ENCODE peak calls at places on chromosomes 13 and 19, in ten cellular contexts. Z is CD4-positive, alpha-beta memory T cell; J is Jurkat, Clone E6-1; A is HS-5; K is epithelial cell of esophagus; G is IMR-90; Y is cardiac septum; T is stimulated activated CD4-positive, alpha-beta T cell treated with anti-CD3 and anti-CD28 coated beads, Interleukin-4, amount 100 ng/mL, for 24 hours; V is central memory CD4-positive, alpha-beta T cell; E is K562. I is an unnamed sample.

GRCh38 chr13:30334663-30335386 is 27.5 kb upstream of the KATNAL1 start:
- DNase-seq in Z (peak), J (peak), A (no peak), K (peak), G (peak), Y (no peak), T (no peak), V (peak), E (peak), I (no peak)

GRCh38 chr19:30884146-30884812 is 465.0 kb downstream of the TSHZ3 start:
- DNase-seq in Z (no peak), J (no peak), A (no peak), K (no peak), G (no peak), Y (no peak), T (no peak), V (no peak), E (no peak), I (no peak)

GRCh38 chr13:81207221-81207620 is 866.3 kb upstream of the SPRY2 start:
- DNase-seq in Z (no peak), J (no peak), A (no peak), K (no peak), G (no peak), Y (no peak), T (no peak), V (no peak), E (no peak), I (no peak)

GRCh38 chr19:52007805-52008557 is at the start of gene ZNF615:
- DNase-seq in Z (peak), J (no peak), A (peak), K (peak), G (peak), Y (peak), T (peak), V (peak), E (peak), I (peak)

GRCh38 chr13:75251188-75251587 is 230.8 kb downstream of the TBC1D4 start:
- DNase-seq in Z (no peak), J (no peak), A (no peak), K (no peak), G (no peak), Y (no peak), T (no peak), V (no peak), E (no peak), I (no peak)

GRCh38 chr13:40217675-40218074 is 448.8 kb downstream of the FOXO1 start:
- DNase-seq in Z (no peak), J (no peak), A (no peak), K (no peak), G (no peak), Y (no peak), T (no peak), V (no peak), E (no peak), I (no peak)

GRCh38 chr13:35333157-35333556 is 143.3 kb downstream of the MAB21L1 start:
- DNase-seq in Z (no peak), J (no peak), A (no peak), K (no peak), G (no peak), Y (no peak), T (no peak), V (no peak), E (no peak), I (no peak)

GRCh38 chr13:26011996-26012688 is 39.7 kb downstream of the SHISA2 start:
- DNase-seq in Z (peak), J (peak), A (no peak), K (no peak), G (no peak), Y (no peak), T (peak), V (peak), E (no peak), I (no peak)

GRCh38 chr13:110305949-110306339 is 1.0 kb downstream of the COL4A1 start:
- DNase-seq in Z (no peak), J (no peak), A (no peak), K (no peak), G (no peak), Y (peak), T (no peak), V (no peak), E (no peak), I (no peak)

GRCh38 chr13:77533875-77534788 is 1.4 kb upstream of the SCEL start:
- DNase-seq in Z (no peak), J (no peak), A (no peak), K (peak), G (no peak), Y (no peak), T (no peak), V (no peak), E (no peak), I (no peak)

GRCh38 chr19:12778020-12778904 is 2.9 kb upstream of the HOOK2 start:
- DNase-seq in Z (peak), J (no peak), A (no peak), K (peak), G (peak), Y (peak), T (peak), V (peak), E (peak), I (no peak)

GRCh38 chr13:34933349-34933748 is 8.7 kb upstream of the NBEA start:
- DNase-seq in Z (no peak), J (no peak), A (no peak), K (peak), G (no peak), Y (no peak), T (no peak), V (no peak), E (no peak), I (no peak)

GRCh38 chr19:13507053-13507611 is 853 bp upstream of the CACNA1A start:
- DNase-seq in Z (no peak), J (no peak), A (peak), K (no peak), G (peak), Y (no peak), T (no peak), V (no peak), E (no peak), I (peak)

GRCh38 chr19:47507924-47508553 is 6.8 kb downstream of the NAPA start:
- DNase-seq in Z (no peak), J (no peak), A (no peak), K (no peak), G (no peak), Y (no peak), T (no peak), V (no peak), E (no peak), I (no peak)

GRCh38 chr13:78659450-78660110 is 625 bp upstream of the OBI1 start:
- DNase-seq in Z (no peak), J (no peak), A (no peak), K (no peak), G (peak), Y (no peak), T (no peak), V (peak), E (no peak), I (no peak)

GRCh38 chr19:21947775-21948174 is 63.0 kb downstream of the ZNF208 start:
- DNase-seq in Z (no peak), J (peak), A (no peak), K (peak), G (no peak), Y (no peak), T (no peak), V (no peak), E (peak), I (no peak)

GRCh38 chr19:45782162-45782623 is at the start of gene DMPK:
- DNase-seq in Z (no peak), J (no peak), A (no peak), K (peak), G (no peak), Y (no peak), T (no peak), V (no peak), E (no peak), I (no peak)

GRCh38 chr13:19737844-19738557 is 44.7 kb downstream of the PSPC1 start:
- DNase-seq in Z (no peak), J (no peak), A (no peak), K (no peak), G (peak), Y (no peak), T (no peak), V (no peak), E (no peak), I (no peak)

GRCh38 chr13:112983428-112984196 is 14.6 kb downstream of the MCF2L start:
- DNase-seq in Z (no peak), J (no peak), A (no peak), K (no peak), G (no peak), Y (no peak), T (no peak), V (no peak), E (no peak), I (no peak)

GRCh38 chr13:25300861-25301346 is 521 bp upstream of the NUP58 start:
- DNase-seq in Z (no peak), J (no peak), A (no peak), K (no peak), G (no peak), Y (peak), T (no peak), V (no peak), E (no peak), I (no peak)

GRCh38 chr19:17682273-17682672 is 5.9 kb downstream of the UNC13A start:
- DNase-seq in Z (no peak), J (no peak), A (no peak), K (no peak), G (no peak), Y (no peak), T (no peak), V (no peak), E (no peak), I (no peak)

GRCh38 chr13:48110930-48111721 is 16.2 kb upstream of the MED4 start:
- DNase-seq in Z (no peak), J (no peak), A (no peak), K (no peak), G (no peak), Y (no peak), T (no peak), V (no peak), E (no peak), I (no peak)

GRCh38 chr13:80884031-80884785 is 543.3 kb upstream of the SPRY2 start:
- DNase-seq in Z (no peak), J (no peak), A (no peak), K (no peak), G (no peak), Y (no peak), T (no peak), V (no peak), E (peak), I (no peak)

GRCh38 chr13:75530536-75530935 is 7.1 kb downstream of the COMMD6 start:
- DNase-seq in Z (no peak), J (peak), A (no peak), K (no peak), G (no peak), Y (no peak), T (no peak), V (no peak), E (no peak), I (no peak)

GRCh38 chr13:112183544-112184145 is 116.7 kb downstream of the SOX1 start:
- DNase-seq in Z (no peak), J (no peak), A (no peak), K (no peak), G (no peak), Y (no peak), T (no peak), V (no peak), E (no peak), I (no peak)

GRCh38 chr19:33143897-33144405 is 12.0 kb downstream of the WDR88 start:
- DNase-seq in Z (peak), J (peak), A (no peak), K (peak), G (peak), Y (peak), T (peak), V (peak), E (peak), I (no peak)

GRCh38 chr13:107807306-107808073 is 407.8 kb downstream of the LIG4 start:
- DNase-seq in Z (no peak), J (no peak), A (no peak), K (no peak), G (no peak), Y (no peak), T (no peak), V (no peak), E (no peak), I (no peak)

GRCh38 chr13:77751513-77752456 is 54.3 kb downstream of the SLAIN1 start:
- DNase-seq in Z (peak), J (peak), A (peak), K (peak), G (peak), Y (no peak), T (peak), V (peak), E (peak), I (peak)